ENCODE peak calls at places on chromosomes 6 and 20, in six cellular contexts. B is breast epithelium, V is suprapubic skin, C is GM12878, P is GM12892, F is HepG2. N is an unnamed sample.

GRCh38 chr6:105121981-105122380 is 57.8 kb downstream of the POPDC3 start:
- DNase-seq in B (no peak), P (no peak), F (no peak), V (no peak), C (no peak), N (no peak)

GRCh38 chr6:112710710-112711109 is 363.6 kb downstream of the RFPL4B start:
- DNase-seq in C (no peak), B (no peak), V (no peak), P (no peak), F (no peak), N (no peak)

GRCh38 chr6:56853541-56853940 is 101.4 kb upstream of the BEND6 start:
- DNase-seq in B (no peak), P (no peak), V (no peak), C (no peak), F (no peak), N (no peak)

GRCh38 chr6:107624050-107624449 is 134.1 kb downstream of the SOBP start:
- DNase-seq in F (no peak), P (no peak), B (no peak), V (no peak), C (no peak), N (no peak)

GRCh38 chr6:52909131-52909530 is 367 bp downstream of the GSTA3 start:
- DNase-seq in V (no peak), B (no peak), F (no peak), P (no peak), C (no peak), N (no peak)

GRCh38 chr20:48892849-48893352 is 28.6 kb upstream of the ARFGEF2 start:
- DNase-seq in V (no peak), B (no peak), C (no peak), F (no peak), P (no peak), N (no peak)

GRCh38 chr6:54018722-54019121 is 92.5 kb upstream of the MLIP start:
- DNase-seq in P (no peak), V (no peak), B (no peak), C (no peak), F (no peak), N (no peak)

GRCh38 chr20:61295726-61296628 is 43.9 kb downstream of the CDH4 start:
- DNase-seq in C (no peak), B (no peak), P (no peak), F (no peak), V (no peak), N (no peak)

GRCh38 chr20:33667245-33668086 is 723 bp downstream of the ACTL10 start:
- DNase-seq in C (no peak), P (peak; percentile 50), V (no peak), B (peak; percentile 68), F (no peak), N (no peak)

GRCh38 chr6:139868576-139868975 is 494.1 kb upstream of the CITED2 start:
- DNase-seq in P (no peak), F (no peak), V (no peak), C (no peak), B (no peak), N (no peak)

GRCh38 chr6:139877828-139878405 is 503.5 kb upstream of the CITED2 start:
- DNase-seq in P (no peak), F (no peak), B (no peak), V (no peak), C (no peak), N (no peak)

GRCh38 chr6:139871844-139872510 is 497.5 kb upstream of the CITED2 start:
- DNase-seq in V (no peak), P (no peak), B (no peak), C (no peak), F (no peak), N (peak; percentile 63)

GRCh38 chr6:139871165-139871710 is 496.8 kb upstream of the CITED2 start:
- DNase-seq in V (no peak), F (no peak), B (no peak), C (no peak), P (no peak), N (peak; percentile 73)

GRCh38 chr6:139872635-139873034 is 498.2 kb upstream of the CITED2 start:
- DNase-seq in P (no peak), V (no peak), B (no peak), C (no peak), F (no peak), N (no peak)
- TF ChIP-seq POLR2AphosphoS5 in P (no peak), V (no peak), B (no peak), C (no peak), F (no peak), N (no peak)

GRCh38 chr6:119339941-119340456 is 9.6 kb downstream of the MAN1A1 start:
- DNase-seq in C (no peak), B (no peak), V (no peak), F (no peak), P (no peak), N (no peak)
- TF ChIP-seq POLR2AphosphoS5 in C (no peak), B (peak; percentile 20), V (no peak), F (no peak), P (no peak), N (no peak)

GRCh38 chr6:38678178-38678760 is 24.7 kb downstream of the GLO1 start:
- DNase-seq in F (no peak), C (no peak), P (no peak), V (no peak), B (no peak), N (no peak)
- TF ChIP-seq POLR2AphosphoS5 in F (no peak), C (no peak), P (no peak), V (no peak), B (no peak), N (no peak)

GRCh38 chr20:43942661-43943285 is 28.1 kb downstream of the TOX2 start:
- DNase-seq in B (no peak), V (no peak), P (peak; percentile 50), C (no peak), F (no peak), N (no peak)
- TF ChIP-seq POLR2AphosphoS5 in B (no peak), V (no peak), P (no peak), C (no peak), F (no peak), N (no peak)

GRCh38 chr6:46652603-46653438 is at the start of the genes CYP39A1 and SLC25A27:
- DNase-seq in P (peak; percentile 59), B (peak; percentile 92), V (peak; percentile 94), C (no peak), F (peak; percentile 79), N (no peak)
- TF ChIP-seq POLR2AphosphoS5 in P (no peak), B (peak; percentile 38), V (peak; percentile 51), C (no peak), F (no peak), N (no peak)

DNA sequence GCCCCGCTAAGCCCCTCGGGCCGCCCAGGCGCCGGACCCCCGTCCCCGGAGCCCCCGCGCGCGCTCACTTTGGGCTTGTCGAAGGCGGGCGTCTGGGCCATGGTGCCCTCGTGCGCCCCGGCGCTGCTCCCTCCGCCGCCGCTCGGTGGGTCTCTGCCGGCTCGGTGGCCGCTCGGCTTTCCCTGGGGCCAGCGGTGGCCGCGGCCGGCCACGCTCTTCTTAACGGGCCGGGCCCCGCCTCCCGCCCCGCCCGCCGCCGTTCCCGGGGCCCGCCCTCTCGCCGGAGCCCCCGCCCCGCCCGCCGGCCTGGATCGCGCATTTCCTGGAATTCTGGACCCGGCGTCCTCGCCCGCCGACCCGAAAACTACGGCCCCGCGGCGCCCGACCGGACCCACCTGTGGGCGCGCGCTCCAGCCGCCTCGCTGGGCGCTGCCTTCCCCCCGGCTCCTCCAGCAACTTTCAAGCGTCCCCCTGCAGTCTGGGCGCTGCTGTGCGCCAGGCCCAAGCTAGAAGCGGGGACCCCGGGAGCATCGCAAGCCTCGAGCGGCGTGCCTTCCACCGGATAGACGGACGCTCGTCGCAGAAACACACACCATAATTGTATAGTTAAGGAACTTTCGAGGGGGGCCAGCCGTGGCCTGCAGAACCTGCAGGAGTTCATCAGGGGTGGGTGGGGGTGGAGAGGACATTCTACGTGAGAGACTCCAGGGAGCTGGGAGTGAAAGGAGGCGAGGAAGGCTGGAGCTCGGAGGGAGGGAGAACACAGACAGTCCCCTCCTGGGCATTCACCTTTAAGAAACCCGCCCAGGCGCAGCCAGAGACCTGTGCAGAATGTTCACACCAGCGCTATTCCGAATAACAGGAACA is at the start of gene ADA:
- DNase-seq in P (no peak), B (no peak), F (peak; percentile 47), C (no peak), V (no peak), N (no peak)
- TF ChIP-seq POLR2AphosphoS5 in P (no peak), B (no peak), F (no peak), C (peak; percentile 30), V (no peak), N (peak; percentile 28)

DNA sequence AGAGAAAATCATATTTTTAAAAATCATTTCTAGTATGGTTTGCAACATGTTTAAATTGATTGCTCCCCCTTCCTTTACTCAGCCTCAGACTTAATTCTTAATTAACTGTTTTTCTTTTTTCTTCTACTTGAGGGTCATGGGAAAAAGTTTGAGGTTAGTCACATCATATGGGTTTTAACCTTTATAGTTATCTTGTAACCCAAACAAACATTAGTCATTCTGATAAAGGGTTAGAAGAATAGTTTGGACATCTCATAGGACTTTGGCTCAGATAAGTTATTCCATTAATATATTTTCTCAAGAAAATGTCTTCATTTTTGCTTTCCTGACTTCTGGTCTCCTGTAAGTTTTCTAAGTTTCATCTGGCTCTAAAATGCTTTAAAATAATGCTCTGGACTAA is 34.5 kb upstream of the TSPYL1 start:
- DNase-seq in V (no peak), B (no peak), F (no peak), C (no peak), P (no peak), N (no peak)
- TF ChIP-seq POLR2AphosphoS5 in V (no peak), B (no peak), F (no peak), C (no peak), P (no peak), N (no peak)